ENCODE peak calls at places on chromosomes 16 and 17, in six cellular contexts. T is mucosa of descending colon, J is A549, C is thoracic aorta, P is upper lobe of right lung, A is tibial nerve. B is an unnamed sample.

GRCh38 chr16:3468501-3468900 is 25.0 kb downstream of the NAA60 start:
- DNase-seq in J (no peak), P (no peak), C (no peak), A (no peak), T (no peak), B (no peak)

GRCh38 chr17:82160081-82160480 is 52.6 kb downstream of the CCDC57 start:
- DNase-seq in A (no peak), T (no peak), J (no peak), C (no peak), P (no peak), B (no peak)

GRCh38 chr17:37359682-37360188 is 16.1 kb upstream of the C17orf78 start:
- DNase-seq in T (no peak), A (no peak), C (peak; percentile 28), J (no peak), P (no peak), B (no peak)

GRCh38 chr17:5838661-5839300 is 231.4 kb upstream of the WSCD1 start:
- DNase-seq in J (no peak), P (no peak), C (no peak), T (no peak), A (no peak), B (no peak)

GRCh38 chr17:21313320-21313719 is 28.8 kb downstream of the MAP2K3 start:
- DNase-seq in C (no peak), A (no peak), J (no peak), T (peak; percentile 43), P (peak; percentile 50), B (no peak)

GRCh38 chr16:85511938-85512551 is 101.1 kb upstream of the GSE1 start:
- DNase-seq in C (no peak), T (no peak), A (no peak), J (no peak), P (no peak), B (no peak)

GRCh38 chr17:17855976-17856375 is 19.2 kb upstream of the SREBF1 start:
- DNase-seq in J (no peak), C (peak; percentile 55), P (no peak), T (no peak), A (no peak), B (no peak)

GRCh38 chr17:78970834-78971763 is 8.6 kb downstream of the LGALS3BP start:
- DNase-seq in A (peak; percentile 95), T (no peak), C (peak; percentile 58), P (peak; percentile 85), J (peak; percentile 83), B (peak; percentile 87)

GRCh38 chr16:50683689-50684374 is 2.7 kb upstream of the SNX20 start:
- DNase-seq in C (no peak), P (no peak), A (no peak), T (peak; percentile 75), J (no peak), B (no peak)

GRCh38 chr17:64133546-64134215 is 3.7 kb upstream of the ERN1 start:
- DNase-seq in A (no peak), J (peak; percentile 82), T (no peak), P (no peak), C (no peak), B (no peak)

GRCh38 chr16:84239910-84240309 is at the start of gene KCNG4:
- DNase-seq in J (no peak), P (no peak), C (no peak), A (no peak), T (no peak), B (no peak)

GRCh38 chr16:27400751-27401620 is 988 bp upstream of the IL21R start:
- DNase-seq in J (no peak), C (no peak), A (no peak), T (no peak), P (no peak), B (no peak)

DNA sequence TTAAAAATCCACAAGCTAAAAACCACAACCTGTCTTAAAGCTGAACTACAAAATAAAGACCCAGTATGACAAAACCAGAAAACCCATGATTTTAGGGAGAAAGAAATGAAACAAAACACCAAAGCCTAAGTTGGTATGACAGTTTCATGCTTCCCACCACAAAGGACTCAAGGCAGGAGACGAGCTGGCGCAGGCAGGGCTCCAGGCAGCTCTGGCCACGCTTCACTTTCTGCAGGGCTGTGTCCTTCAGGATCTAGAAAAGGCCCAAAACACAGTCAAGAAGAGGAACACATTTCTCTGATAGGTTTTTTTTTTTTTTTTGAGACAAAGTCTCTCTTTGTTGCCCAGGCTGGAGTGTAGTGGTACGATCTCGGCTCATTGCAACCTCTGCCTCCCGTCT is 75.3 kb downstream of the WDR59 start:
- DNase-seq in P (no peak), J (no peak), C (no peak), T (no peak), A (no peak), B (no peak)
- H3K9me3 ChIP-seq in P (peaks cover 12% of the 10 kb centered on the region), J (no peaks in the 10 kb centered on the region), C (peaks cover 7% of the 10 kb centered on the region), T (peaks cover 28% of the 10 kb centered on the region), A (peaks cover 19% of the 10 kb centered on the region), B (peaks cover 19% of the 10 kb centered on the region)

DNA sequence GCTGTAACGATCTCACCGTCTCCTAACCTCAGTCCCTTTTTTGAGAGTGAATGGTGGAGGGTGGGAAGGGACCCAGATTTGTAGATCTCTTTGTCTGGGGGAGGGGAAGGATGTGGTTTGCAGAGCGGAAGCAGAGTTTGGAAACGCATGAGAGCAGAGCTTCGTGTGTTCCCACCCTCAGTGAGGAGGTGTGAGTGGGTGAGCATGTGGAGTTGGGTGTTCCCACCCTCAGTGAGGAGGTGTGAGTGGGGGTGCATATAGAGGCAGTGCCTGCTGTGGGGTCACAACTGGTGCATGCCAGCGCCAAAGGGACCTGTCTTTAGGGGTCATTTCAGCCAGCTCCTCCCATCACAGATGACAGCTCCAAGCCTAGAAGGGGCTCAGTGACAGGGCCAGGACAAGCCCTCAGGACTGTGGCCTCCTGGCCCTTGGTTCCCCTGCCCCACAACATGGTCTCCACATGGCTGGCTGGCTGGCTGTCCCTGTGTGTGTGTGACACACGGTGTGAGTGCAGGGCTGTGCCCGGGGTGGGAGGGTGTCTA is 1.8 kb upstream of the CISD3 start:
- DNase-seq in T (no peak), J (no peak), A (no peak), P (no peak), C (no peak), B (no peak)
- H3K4me3 ChIP-seq in T (no peak overlapping the region), J (no peak overlapping the region), A (no peak overlapping the region), P (no peak overlapping the region), C (no peak overlapping the region), B (no peak overlapping the region)

GRCh38 chr17:77174928-77175720 is 34.4 kb downstream of the SEC14L1 start:
- DNase-seq in J (no peak), T (no peak), A (no peak), C (no peak), P (no peak), B (no peak)
- H3K9me3 ChIP-seq in J (peaks cover 27% of the 10 kb centered on the region), T (peaks cover 21% of the 10 kb centered on the region), A (peaks cover 19% of the 10 kb centered on the region), C (peaks cover 16% of the 10 kb centered on the region), P (peaks cover 18% of the 10 kb centered on the region), B (peaks cover 22% of the 10 kb centered on the region)

GRCh38 chr17:39688475-39688835 is 598 bp upstream of the PGAP3 start:
- DNase-seq in A (no peak), J (no peak), C (no peak), P (no peak), T (peak; percentile 17), B (no peak)
- H3K4me3 ChIP-seq in A (peak overlapping the region; percentile 67), J (peak overlapping the region; percentile 61), C (peak overlapping the region; percentile 72), P (peak overlapping the region; percentile 79), T (peak overlapping the region; percentile 33), B (peak overlapping the region; percentile 71)

GRCh38 chr16:62477796-62478195 is 441.6 kb upstream of the CDH8 start:
- DNase-seq in A (no peak), T (no peak), J (no peak), C (no peak), P (no peak), B (no peak)
- H3K9me3 ChIP-seq in A (peaks cover 18% of the 10 kb centered on the region), T (peaks cover 61% of the 10 kb centered on the region), J (no peaks in the 10 kb centered on the region), C (no peaks in the 10 kb centered on the region), P (no peaks in the 10 kb centered on the region), B (peaks cover 3% of the 10 kb centered on the region)

GRCh38 chr17:7580631-7581554 is 1.5 kb downstream of the CD68 start:
- DNase-seq in T (no peak), A (no peak), J (no peak), C (no peak), P (no peak), B (no peak)
- H3K4me3 ChIP-seq in T (no peak overlapping the region), A (peak overlapping the region; percentile 59), J (no peak overlapping the region), C (peak overlapping the region; percentile 69), P (peak overlapping the region; percentile 72), B (peak overlapping the region; percentile 78)

B was measured in lower lobe of right lung.